ENCODE peak calls at places on chromosome 10, in six cellular contexts. D, A, S, I, R and U are unnamed samples.

GRCh38 chr10:3868274-3868669 is 83.3 kb upstream of the KLF6 start:
- DNase-seq in S (no peak), A (no peak), R (no peak), I (no peak), D (no peak), U (no peak)

GRCh38 chr10:73414230-73414981 is 548 bp upstream of the ANXA7 start:
- DNase-seq in I (no peak), A (no peak), R (no peak), S (no peak), D (no peak), U (no peak)

GRCh38 chr10:126302831-126303230 is 85.4 kb downstream of the ADAM12 start:
- DNase-seq in I (no peak), S (no peak), D (no peak), R (no peak), A (no peak), U (no peak)

GRCh38 chr10:8636371-8636770 is 581.9 kb downstream of the GATA3 start:
- DNase-seq in R (no peak), S (no peak), A (no peak), I (no peak), D (no peak), U (no peak)

GRCh38 chr10:27153855-27154198 is 357 bp downstream of the YME1L1 start:
- DNase-seq in D (peak), R (no peak), I (no peak), S (no peak), A (peak), U (no peak)

GRCh38 chr10:99966306-99966705 is 43.4 kb downstream of the DNMBP start:
- DNase-seq in I (no peak), R (no peak), A (peak), S (no peak), D (peak), U (peak)

GRCh38 chr10:17066801-17067200 is 62.8 kb downstream of the CUBN start:
- DNase-seq in D (no peak), R (no peak), S (no peak), A (no peak), I (no peak), U (no peak)

GRCh38 chr10:107740962-107741690 is 576.6 kb upstream of the SORCS1 start:
- DNase-seq in R (no peak), I (no peak), D (no peak), A (peak), S (no peak), U (no peak)

GRCh38 chr10:129838794-129839193 is 125.3 kb downstream of the EBF3 start:
- DNase-seq in S (no peak), I (no peak), R (no peak), D (no peak), A (no peak), U (no peak)